ENCODE peak calls at places on chromosomes 16 and 17, in eight cellular contexts. A is mesendoderm, Z is mucosa of descending colon, D is NB4, E is hepatocyte, X is left ventricle myocardium inferior, S is stomach, T is H7. K is an unnamed sample.
A peak's percentile ranks its signal among the peaks of the same experiment; 100 is the strongest.

GRCh38 chr17:34386925-34387550 is 24.0 kb upstream of the CCL1 start:
- DNase-seq in A (no peak), Z (no peak), D (peak; percentile 82), E (no peak), X (no peak), S (no peak), T (no peak), K (no peak)

GRCh38 chr17:42720996-42721583 is 23.8 kb downstream of the EZH1 start:
- DNase-seq in A (peak; percentile 67), Z (no peak), D (peak; percentile 68), E (peak; percentile 87), X (no peak), S (no peak), T (peak; percentile 67), K (no peak)

GRCh38 chr17:5592382-5592781 is 8.1 kb upstream of the NLRP1 start:
- DNase-seq in A (peak; percentile 70), Z (no peak), D (peak; percentile 52), E (peak; percentile 68), X (no peak), S (no peak), T (no peak), K (no peak)

GRCh38 chr17:13544292-13544691 is 57.4 kb downstream of the HS3ST3A1 start:
- DNase-seq in A (peak; percentile 56), Z (no peak), D (no peak), E (peak; percentile 69), X (no peak), S (no peak), T (no peak), K (peak; percentile 79)

GRCh38 chr16:66927012-66927436 is 1.7 kb upstream of the RRAD start:
- DNase-seq in A (peak; percentile 87), Z (no peak), D (peak; percentile 63), E (peak; percentile 45), X (peak; percentile 54), S (no peak), T (peak; percentile 65), K (no peak)

GRCh38 chr17:72270530-72270929 is 149.7 kb downstream of the SOX9 start:
- DNase-seq in A (no peak), Z (no peak), D (no peak), E (no peak), X (peak; percentile 59), S (no peak), T (no peak), K (peak; percentile 21)

GRCh38 chr16:50295541-50296132 is 29.3 kb downstream of the ADCY7 start:
- DNase-seq in A (no peak), Z (no peak), D (no peak), E (no peak), X (peak; percentile 2), S (no peak), T (no peak), K (no peak)

GRCh38 chr17:58586009-58586408 is 71.6 kb upstream of the MTMR4 start:
- DNase-seq in A (no peak), Z (no peak), D (no peak), E (no peak), X (no peak), S (no peak), T (no peak), K (no peak)

GRCh38 chr16:28182183-28182582 is 29.6 kb downstream of the XPO6 start:
- DNase-seq in A (no peak), Z (no peak), D (peak; percentile 29), E (no peak), X (no peak), S (no peak), T (no peak), K (no peak)

GRCh38 chr16:28181557-28181914 is 30.2 kb downstream of the XPO6 start:
- DNase-seq in A (peak; percentile 93), Z (no peak), D (no peak), E (peak; percentile 78), X (no peak), S (peak; percentile 35), T (no peak), K (peak; percentile 76)

GRCh38 chr16:28183441-28183840 is 28.3 kb downstream of the XPO6 start:
- DNase-seq in A (no peak), Z (no peak), D (no peak), E (no peak), X (no peak), S (no peak), T (no peak), K (no peak)

GRCh38 chr16:28179354-28179753 is 32.4 kb downstream of the XPO6 start:
- DNase-seq in A (no peak), Z (no peak), D (no peak), E (no peak), X (no peak), S (no peak), T (no peak), K (no peak)

GRCh38 chr16:28180660-28181556 is 30.9 kb downstream of the XPO6 start:
- DNase-seq in A (no peak), Z (no peak), D (peak; percentile 60), E (no peak), X (no peak), S (no peak), T (no peak), K (no peak)
- H3K4me3 ChIP-seq in A (no peak overlapping the region), Z (no peak overlapping the region), D (no peak overlapping the region), E (no peak overlapping the region), X (no peak overlapping the region), S (no peak overlapping the region), T (no peak overlapping the region), K (no peak overlapping the region)

GRCh38 chr17:18994626-18995025 is 9.9 kb downstream of the FAM83G start:
- DNase-seq in A (no peak), Z (no peak), D (no peak), E (no peak), X (no peak), S (no peak), T (no peak), K (no peak)

GRCh38 chr17:18995220-18995619 is 9.3 kb downstream of the FAM83G start:
- DNase-seq in A (no peak), Z (no peak), D (no peak), E (no peak), X (no peak), S (no peak), T (no peak), K (no peak)

GRCh38 chr17:18991531-18992315 is 12.8 kb downstream of the FAM83G start:
- DNase-seq in A (no peak), Z (peak; percentile 37), D (no peak), E (no peak), X (no peak), S (no peak), T (no peak), K (no peak)

GRCh38 chr17:18992454-18993130 is 12.0 kb downstream of the FAM83G start:
- DNase-seq in A (no peak), Z (peak; percentile 48), D (no peak), E (no peak), X (no peak), S (no peak), T (no peak), K (no peak)

DNA sequence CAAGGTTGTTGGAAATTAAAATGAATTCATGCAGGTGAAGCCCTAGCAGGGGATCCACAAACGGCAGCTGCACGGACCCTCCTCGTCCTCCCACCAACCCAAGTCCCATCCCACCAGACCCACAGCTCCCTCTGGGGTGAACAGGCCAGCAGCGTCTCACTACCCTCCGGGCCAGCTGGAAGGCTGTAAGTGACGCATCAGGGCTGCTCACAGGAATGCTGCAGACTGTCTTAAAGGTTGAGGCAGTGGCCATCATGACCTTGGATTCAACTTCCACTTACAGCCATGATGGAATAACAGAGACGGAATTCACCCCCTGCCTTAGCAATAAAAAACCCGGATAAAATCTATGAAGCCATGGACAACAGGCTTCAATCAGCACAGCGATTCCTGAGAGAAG is 10.7 kb downstream of the FAM83G start:
- DNase-seq in A (no peak), Z (peak; percentile 37), D (no peak), E (no peak), X (no peak), S (no peak), T (no peak), K (no peak)
- H3K4me3 ChIP-seq in A (no peak overlapping the region), Z (no peak overlapping the region), D (no peak overlapping the region), E (no peak overlapping the region), X (no peak overlapping the region), S (no peak overlapping the region), T (no peak overlapping the region), K (no peak overlapping the region)

GRCh38 chr16:78127130-78127529 is 27.7 kb downstream of the WWOX start:
- DNase-seq in A (no peak), Z (no peak), D (no peak), E (no peak), X (no peak), S (no peak), T (no peak), K (no peak)
- H3K4me3 ChIP-seq in A (no peak overlapping the region), Z (no peak overlapping the region), D (no peak overlapping the region), E (no peak overlapping the region), X (peak overlapping the region; percentile 34), S (no peak overlapping the region), T (no peak overlapping the region), K (no peak overlapping the region)

GRCh38 chr16:88070989-88071625 is 119.9 kb downstream of the BANP start:
- DNase-seq in A (no peak), Z (no peak), D (no peak), E (no peak), X (no peak), S (no peak), T (peak; percentile 59), K (no peak)
- H3K4me3 ChIP-seq in A (no peak overlapping the region), Z (no peak overlapping the region), D (no peak overlapping the region), E (no peak overlapping the region), X (no peak overlapping the region), S (no peak overlapping the region), T (no peak overlapping the region), K (no peak overlapping the region)

GRCh38 chr17:80856863-80857488 is 134.7 kb upstream of the CHMP6 start:
- DNase-seq in A (peak; percentile 30), Z (no peak), D (no peak), E (no peak), X (no peak), S (no peak), T (peak; percentile 38), K (no peak)
- H3K4me3 ChIP-seq in A (no peak overlapping the region), Z (no peak overlapping the region), D (no peak overlapping the region), E (no peak overlapping the region), X (no peak overlapping the region), S (no peak overlapping the region), T (no peak overlapping the region), K (no peak overlapping the region)

GRCh38 chr17:29640413-29640812 is 17.7 kb upstream of the CORO6 start:
- DNase-seq in A (peak; percentile 37), Z (no peak), D (no peak), E (no peak), X (no peak), S (no peak), T (peak; percentile 39), K (no peak)
- H3K4me3 ChIP-seq in A (no peak overlapping the region), Z (no peak overlapping the region), D (no peak overlapping the region), E (no peak overlapping the region), X (no peak overlapping the region), S (no peak overlapping the region), T (no peak overlapping the region), K (no peak overlapping the region)